ENCODE peak calls at places on chromosomes 13 and 19, in six cellular contexts. W is AG09309, C is mammary epithelial cell, U is astrocyte of the spinal cord, D is Panc1, O is AG04450. P is an unnamed sample.

GRCh38 chr13:45658586-45659235 is 43.2 kb upstream of the ERICH6B start:
- DNase-seq in W (peak), D (no peak), O (no peak), U (peak), C (peak), P (no peak)

GRCh38 chr19:37932985-37933953 is 26.3 kb downstream of the SIPA1L3 start:
- DNase-seq in W (no peak), U (peak), D (no peak), O (peak), C (peak), P (no peak)

GRCh38 chr13:34156841-34157365 is 339.0 kb downstream of the RFC3 start:
- DNase-seq in U (peak), C (peak), W (peak), O (peak), D (peak), P (peak)

GRCh38 chr13:111213964-111214726 is 99.0 kb downstream of the ARHGEF7 start:
- DNase-seq in W (no peak), U (no peak), C (no peak), O (no peak), D (no peak), P (no peak)

GRCh38 chr13:48496796-48497195 is 36.1 kb downstream of the RCBTB2 start:
- DNase-seq in W (no peak), C (no peak), O (no peak), U (no peak), D (no peak), P (no peak)

GRCh38 chr13:31236211-31236786 is 36.5 kb downstream of the B3GLCT start:
- DNase-seq in U (peak), O (peak), C (peak), D (no peak), W (peak), P (no peak)

GRCh38 chr19:14116918-14117578 is 514 bp downstream of the PRKACA start:
- DNase-seq in C (no peak), U (no peak), O (no peak), W (no peak), D (no peak), P (peak)

GRCh38 chr19:12987781-12988180 is 7.5 kb upstream of the NFIX start:
- DNase-seq in D (no peak), U (no peak), W (no peak), C (no peak), O (no peak), P (no peak)

GRCh38 chr19:51691122-51692064 is 1.7 kb upstream of the SPACA6 start:
- DNase-seq in D (no peak), O (no peak), C (no peak), U (peak), W (no peak), P (no peak)

GRCh38 chr19:7326105-7326877 is 22.4 kb upstream of the ARHGEF18 start:
- DNase-seq in O (no peak), D (peak), C (peak), W (no peak), U (peak), P (no peak)

GRCh38 chr19:18440421-18440877 is 2.5 kb upstream of the ISYNA1 start:
- DNase-seq in U (no peak), O (no peak), D (no peak), C (no peak), W (no peak), P (no peak)

GRCh38 chr13:97266328-97266727 is 44.2 kb downstream of the MBNL2 start:
- DNase-seq in O (no peak), C (no peak), D (no peak), W (no peak), U (no peak), P (no peak)

GRCh38 chr13:23999411-23999810 is 102.1 kb upstream of the C1QTNF9B start:
- DNase-seq in O (no peak), C (no peak), D (no peak), W (no peak), U (no peak), P (no peak)

GRCh38 chr13:22821589-22821988 is 359.2 kb upstream of the SGCG start:
- DNase-seq in O (no peak), C (no peak), W (no peak), D (no peak), U (no peak), P (no peak)

GRCh38 chr19:35331551-35332214 is 2.7 kb downstream of the CD22 start:
- DNase-seq in O (no peak), D (no peak), C (no peak), W (no peak), U (no peak), P (no peak)

GRCh38 chr19:35330475-35330874 is 1.5 kb downstream of the CD22 start:
- DNase-seq in U (no peak), W (no peak), O (no peak), D (no peak), C (no peak), P (no peak)

GRCh38 chr19:35329323-35329722 is 336 bp downstream of the CD22 start:
- DNase-seq in C (no peak), W (no peak), D (no peak), U (no peak), O (no peak), P (no peak)

GRCh38 chr19:35328851-35329285 is at the start of gene CD22:
- DNase-seq in O (no peak), D (no peak), W (no peak), U (no peak), C (no peak), P (no peak)

DNA sequence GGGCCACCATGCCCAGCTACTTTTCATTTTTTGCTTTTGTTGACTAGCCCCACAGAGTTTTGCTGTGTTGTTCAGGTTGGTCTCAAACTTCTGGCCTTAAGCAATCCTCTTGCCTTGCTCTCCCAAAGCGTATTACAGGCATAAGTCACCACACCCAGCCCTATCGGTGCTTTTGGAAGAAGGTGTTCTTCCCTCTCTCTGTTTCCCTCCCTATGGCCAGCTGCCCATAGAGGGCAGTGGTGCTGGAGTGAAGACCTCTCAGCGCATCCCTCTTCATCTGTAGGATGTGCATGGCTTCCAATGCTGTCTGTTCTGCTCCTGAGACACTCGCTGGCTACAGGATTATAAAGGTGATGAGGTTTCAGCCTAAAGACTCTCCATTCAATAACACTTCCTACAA is 1.3 kb upstream of the CD22 start:
- DNase-seq in W (no peak), O (no peak), D (no peak), U (no peak), C (no peak), P (no peak)
- TF ChIP-seq CTCF in W (peak), O (peak), D (no peak), U (peak), C (peak), P (peak)

GRCh38 chr13:66237411-66238062 is 992.6 kb downstream of the PCDH9 start:
- DNase-seq in W (no peak), D (no peak), C (no peak), U (no peak), O (no peak), P (no peak)
- TF ChIP-seq CTCF in W (no peak), D (no peak), C (no peak), U (no peak), O (no peak), P (no peak)

DNA sequence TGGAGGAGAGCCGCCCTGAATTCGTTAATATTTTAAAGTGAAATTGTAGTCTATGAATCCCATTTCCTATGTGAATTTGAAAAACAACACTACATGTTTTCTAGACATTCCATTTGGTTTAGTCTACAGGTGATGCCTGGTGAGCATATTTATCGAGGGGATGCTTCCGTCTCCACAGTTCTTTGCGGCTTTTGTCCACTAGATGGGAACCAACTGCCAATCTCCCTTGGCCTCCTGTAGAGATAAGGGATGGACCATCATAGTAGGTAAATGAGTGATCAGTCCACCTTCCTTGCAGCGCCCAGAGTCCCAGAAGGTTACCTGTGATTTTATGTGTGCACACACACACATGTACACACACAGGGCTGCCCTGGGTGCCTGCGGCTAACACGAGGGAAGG is 289.8 kb upstream of the SOX21 start:
- DNase-seq in U (no peak), W (no peak), D (no peak), O (no peak), C (no peak), P (no peak)
- TF ChIP-seq CTCF in U (no peak), W (no peak), D (no peak), O (no peak), C (no peak), P (no peak)

GRCh38 chr13:98839826-98840769 is 87.6 kb upstream of the SLC15A1 start:
- DNase-seq in W (no peak), U (peak), O (no peak), D (peak), C (peak), P (peak)

GRCh38 chr13:98843482-98843877 is 91.0 kb upstream of the SLC15A1 start:
- DNase-seq in W (no peak), C (no peak), D (no peak), U (no peak), O (no peak), P (no peak)

GRCh38 chr13:98845726-98846125 is 93.3 kb upstream of the SLC15A1 start:
- DNase-seq in O (no peak), C (no peak), U (no peak), D (no peak), W (no peak), P (no peak)

GRCh38 chr13:98842074-98842473 is 89.6 kb upstream of the SLC15A1 start:
- DNase-seq in U (no peak), D (no peak), C (no peak), W (no peak), O (no peak), P (no peak)

GRCh38 chr13:98842858-98843481 is 90.5 kb upstream of the SLC15A1 start:
- DNase-seq in O (peak), U (peak), C (peak), W (peak), D (peak), P (peak)
- TF ChIP-seq CTCF in O (peak), U (peak), C (peak), W (peak), D (peak), P (peak)

GRCh38 chr19:16970821-16971220 is 55.8 kb downstream of the CPAMD8 start:
- DNase-seq in C (no peak), D (no peak), U (no peak), W (no peak), O (no peak), P (no peak)

GRCh38 chr19:16969127-16969526 is 57.5 kb downstream of the CPAMD8 start:
- DNase-seq in W (no peak), O (no peak), D (no peak), U (no peak), C (peak), P (no peak)
- TF ChIP-seq CTCF in W (no peak), O (no peak), D (no peak), U (no peak), C (peak), P (no peak)

DNA sequence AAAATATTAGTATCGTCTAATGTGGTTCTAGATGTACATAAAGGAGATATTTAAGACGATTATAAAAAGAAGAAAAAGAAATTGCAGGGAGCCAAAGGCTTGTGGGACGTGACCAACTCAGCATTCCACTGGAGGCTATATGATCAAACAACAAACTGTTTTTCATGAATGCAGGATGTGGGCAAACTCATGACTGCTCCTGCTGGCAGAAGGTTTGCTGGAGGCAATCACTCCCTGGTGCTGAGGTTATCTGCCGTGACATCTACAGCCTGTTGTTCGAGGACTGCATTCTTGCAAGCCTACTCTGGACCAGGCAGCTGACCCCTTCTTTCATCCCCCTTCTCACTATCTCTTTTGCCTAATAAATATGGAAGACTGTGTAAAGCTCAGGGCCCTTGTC is 518.1 kb downstream of the UQCRFS1 start:
- DNase-seq in U (no peak), O (no peak), D (no peak), C (peak), W (no peak), P (no peak)
- TF ChIP-seq CTCF in U (no peak), O (no peak), D (no peak), C (no peak), W (no peak), P (no peak)

GRCh38 chr13:43787518-43787891 is 733 bp upstream of the ENOX1 start:
- DNase-seq in U (peak), W (no peak), D (no peak), O (no peak), C (no peak), P (no peak)
- TF ChIP-seq CTCF in U (no peak), W (no peak), D (no peak), O (no peak), C (no peak), P (no peak)

GRCh38 chr19:41569481-41570150 is 6.3 kb upstream of the CEACAM21 start:
- DNase-seq in W (no peak), O (no peak), U (no peak), C (no peak), D (no peak), P (no peak)

GRCh38 chr19:41564515-41565383 is 11.2 kb upstream of the CEACAM21 start:
- DNase-seq in C (no peak), W (no peak), U (no peak), D (no peak), O (no peak), P (no peak)

GRCh38 chr19:41565384-41565730 is 10.6 kb upstream of the CEACAM21 start:
- DNase-seq in C (no peak), W (no peak), U (no peak), O (no peak), D (no peak), P (no peak)

GRCh38 chr19:41570639-41571112 is 5.3 kb upstream of the CEACAM21 start:
- DNase-seq in W (peak), C (peak), O (peak), D (peak), U (peak), P (peak)

GRCh38 chr19:41570179-41570578 is 5.8 kb upstream of the CEACAM21 start:
- DNase-seq in C (no peak), W (no peak), D (no peak), O (no peak), U (no peak), P (no peak)
- TF ChIP-seq CTCF in C (no peak), W (no peak), D (no peak), O (no peak), U (no peak), P (no peak)

GRCh38 chr13:78317030-78317429 is 286.3 kb downstream of the POU4F1 start:
- DNase-seq in W (no peak), D (peak), U (no peak), O (no peak), C (no peak), P (no peak)
- TF ChIP-seq CTCF in W (no peak), D (peak), U (no peak), O (peak), C (peak), P (peak)

DNA sequence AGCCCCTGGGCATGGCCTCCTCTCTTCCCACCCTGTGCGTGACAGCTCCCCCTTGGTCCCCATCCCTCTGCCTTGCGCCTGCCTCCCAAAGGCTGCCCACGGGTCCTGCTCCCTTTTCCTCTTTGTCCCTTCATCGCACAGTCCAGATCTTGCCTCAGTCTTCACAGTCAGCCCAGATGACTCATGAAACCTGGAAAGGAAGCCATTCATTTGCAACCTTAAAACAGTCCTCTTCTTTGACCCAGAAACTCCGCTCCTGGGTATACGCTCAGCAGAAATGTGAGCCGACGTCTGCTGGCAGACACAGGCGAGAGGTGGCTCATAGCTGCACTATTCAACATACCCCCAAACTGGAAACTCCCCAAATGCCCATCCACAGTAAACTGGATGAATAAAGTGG is 13.6 kb upstream of the PEPD start:
- DNase-seq in C (peak), D (no peak), W (peak), O (no peak), U (peak), P (no peak)
- TF ChIP-seq CTCF in C (no peak), D (no peak), W (no peak), O (no peak), U (no peak), P (no peak)

P was measured in progenitor cell of endocrine pancreas.